ENCODE peak calls at places on chromosomes 3 and 15, in ten cellular contexts. One of them, this sample, is unnamed.

GRCh38 chr3:30606301-30607031 is at the start of gene TGFBR2:
- DNase-seq in OCI-LY7: peak
- DNase-seq in psoas muscle: peak
- DNase-seq in hepatocyte: peak
- DNase-seq in foreskin fibroblast: peak
- DNase-seq in left ventricle myocardium inferior: peak
- DNase-seq in H7: peak
- DNase-seq in bronchial epithelial cell: peak
- DNase-seq in adrenal gland: peak
- DNase-seq in uterus: peak
- DNase-seq in this sample: peak

GRCh38 chr3:182238141-182238540 is 526.4 kb downstream of the SOX2 start:
- DNase-seq in OCI-LY7: no peak
- DNase-seq in adrenal gland: no peak
- DNase-seq in psoas muscle: peak
- DNase-seq in uterus: no peak
- DNase-seq in hepatocyte: no peak
- DNase-seq in foreskin fibroblast: no peak
- DNase-seq in left ventricle myocardium inferior: peak
- DNase-seq in H7: peak
- DNase-seq in bronchial epithelial cell: no peak
- DNase-seq in this sample: no peak

GRCh38 chr15:50228866-50229265 is 36.7 kb downstream of the HDC start:
- DNase-seq in OCI-LY7: no peak
- DNase-seq in hepatocyte: no peak
- DNase-seq in left ventricle myocardium inferior: no peak
- DNase-seq in bronchial epithelial cell: no peak
- DNase-seq in psoas muscle: no peak
- DNase-seq in adrenal gland: no peak
- DNase-seq in H7: no peak
- DNase-seq in foreskin fibroblast: no peak
- DNase-seq in uterus: no peak
- DNase-seq in this sample: no peak

GRCh38 chr3:152222327-152222726 is 46.4 kb upstream of the MBNL1 start:
- DNase-seq in bronchial epithelial cell: peak
- DNase-seq in psoas muscle: no peak
- DNase-seq in H7: no peak
- DNase-seq in adrenal gland: no peak
- DNase-seq in OCI-LY7: no peak
- DNase-seq in foreskin fibroblast: peak
- DNase-seq in left ventricle myocardium inferior: no peak
- DNase-seq in hepatocyte: no peak
- DNase-seq in uterus: no peak
- DNase-seq in this sample: peak

GRCh38 chr3:141482250-141482937 is 4.4 kb upstream of the RASA2 start:
- DNase-seq in foreskin fibroblast: peak
- DNase-seq in bronchial epithelial cell: peak
- DNase-seq in left ventricle myocardium inferior: no peak
- DNase-seq in psoas muscle: no peak
- DNase-seq in adrenal gland: peak
- DNase-seq in H7: no peak
- DNase-seq in hepatocyte: no peak
- DNase-seq in OCI-LY7: no peak
- DNase-seq in uterus: no peak
- DNase-seq in this sample: peak

GRCh38 chr3:177680442-177680821 is 483.1 kb upstream of the TBL1XR1 start:
- DNase-seq in hepatocyte: no peak
- DNase-seq in left ventricle myocardium inferior: no peak
- DNase-seq in adrenal gland: no peak
- DNase-seq in bronchial epithelial cell: peak
- DNase-seq in uterus: no peak
- DNase-seq in psoas muscle: no peak
- DNase-seq in OCI-LY7: no peak
- DNase-seq in H7: no peak
- DNase-seq in foreskin fibroblast: no peak
- DNase-seq in this sample: no peak

GRCh38 chr15:58065445-58066041 is at the start of gene ALDH1A2:
- DNase-seq in bronchial epithelial cell: no peak
- DNase-seq in adrenal gland: no peak
- DNase-seq in H7: peak
- DNase-seq in uterus: peak
- DNase-seq in left ventricle myocardium inferior: peak
- DNase-seq in OCI-LY7: no peak
- DNase-seq in foreskin fibroblast: no peak
- DNase-seq in hepatocyte: peak
- DNase-seq in psoas muscle: peak
- DNase-seq in this sample: no peak

GRCh38 chr3:156207802-156208685 is 87.7 kb downstream of the KCNAB1 start:
- DNase-seq in hepatocyte: no peak
- DNase-seq in uterus: no peak
- DNase-seq in bronchial epithelial cell: peak
- DNase-seq in H7: no peak
- DNase-seq in adrenal gland: no peak
- DNase-seq in OCI-LY7: no peak
- DNase-seq in psoas muscle: no peak
- DNase-seq in left ventricle myocardium inferior: no peak
- DNase-seq in foreskin fibroblast: peak
- DNase-seq in this sample: peak

GRCh38 chr3:39315420-39315819 is 14.1 kb upstream of the CCR8 start:
- DNase-seq in hepatocyte: no peak
- DNase-seq in OCI-LY7: no peak
- DNase-seq in foreskin fibroblast: no peak
- DNase-seq in psoas muscle: no peak
- DNase-seq in bronchial epithelial cell: peak
- DNase-seq in adrenal gland: no peak
- DNase-seq in H7: no peak
- DNase-seq in left ventricle myocardium inferior: no peak
- DNase-seq in uterus: no peak
- DNase-seq in this sample: no peak

GRCh38 chr3:98807011-98807410 is 43.9 kb downstream of the ST3GAL6 start:
- DNase-seq in foreskin fibroblast: no peak
- DNase-seq in H7: no peak
- DNase-seq in uterus: no peak
- DNase-seq in bronchial epithelial cell: peak
- DNase-seq in left ventricle myocardium inferior: no peak
- DNase-seq in hepatocyte: no peak
- DNase-seq in psoas muscle: no peak
- DNase-seq in OCI-LY7: no peak
- DNase-seq in adrenal gland: no peak
- DNase-seq in this sample: no peak

GRCh38 chr15:68770206-68770605 is 50.5 kb downstream of the ANP32A start:
- DNase-seq in bronchial epithelial cell: no peak
- DNase-seq in left ventricle myocardium inferior: no peak
- DNase-seq in psoas muscle: no peak
- DNase-seq in foreskin fibroblast: no peak
- DNase-seq in uterus: no peak
- DNase-seq in adrenal gland: no peak
- DNase-seq in hepatocyte: no peak
- DNase-seq in OCI-LY7: no peak
- DNase-seq in H7: no peak
- DNase-seq in this sample: no peak

GRCh38 chr3:45852828-45853227 is 10.9 kb upstream of the LZTFL1 start:
- DNase-seq in foreskin fibroblast: no peak
- DNase-seq in psoas muscle: no peak
- DNase-seq in left ventricle myocardium inferior: no peak
- DNase-seq in adrenal gland: no peak
- DNase-seq in H7: no peak
- DNase-seq in bronchial epithelial cell: no peak
- DNase-seq in uterus: no peak
- DNase-seq in OCI-LY7: no peak
- DNase-seq in hepatocyte: no peak
- DNase-seq in this sample: no peak

DNA sequence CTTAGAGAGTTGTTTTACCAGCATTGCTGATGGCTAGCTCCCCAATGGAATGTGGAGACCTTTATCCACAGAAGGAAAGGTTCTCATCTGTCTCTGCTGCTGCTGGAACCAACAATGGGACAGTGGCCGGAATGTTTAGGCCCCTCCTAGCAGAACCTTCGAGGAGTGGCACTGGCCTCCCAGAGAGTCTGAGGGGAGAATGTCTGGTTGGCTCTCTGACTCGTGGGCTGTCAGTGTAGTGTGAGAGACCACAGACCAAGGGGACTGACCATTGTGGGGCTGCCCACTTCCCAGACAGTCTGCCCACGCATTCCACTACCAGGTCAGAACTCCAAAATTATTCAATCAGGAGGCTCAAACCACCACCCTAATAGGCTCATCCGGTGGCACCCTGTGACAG is 5.1 kb downstream of the RASL12 start:
- DNase-seq in H7: no peak
- DNase-seq in OCI-LY7: no peak
- DNase-seq in psoas muscle: no peak
- DNase-seq in hepatocyte: no peak
- DNase-seq in uterus: no peak
- DNase-seq in left ventricle myocardium inferior: no peak
- DNase-seq in adrenal gland: no peak
- DNase-seq in bronchial epithelial cell: no peak
- DNase-seq in foreskin fibroblast: no peak
- DNase-seq in this sample: no peak
- H3K4me3 ChIP-seq in H7: no peak
- H3K4me3 ChIP-seq in OCI-LY7: no peak
- H3K4me3 ChIP-seq in psoas muscle: no peak
- H3K4me3 ChIP-seq in hepatocyte: no peak
- H3K4me3 ChIP-seq in uterus: no peak
- H3K4me3 ChIP-seq in left ventricle myocardium inferior: no peak
- H3K4me3 ChIP-seq in adrenal gland: no peak
- H3K4me3 ChIP-seq in bronchial epithelial cell: no peak
- H3K4me3 ChIP-seq in foreskin fibroblast: no peak
- H3K4me3 ChIP-seq in this sample: no peak

GRCh38 chr15:76996076-76996525 is 1.2 kb downstream of the PSTPIP1 start:
- DNase-seq in left ventricle myocardium inferior: no peak
- DNase-seq in OCI-LY7: no peak
- DNase-seq in H7: no peak
- DNase-seq in psoas muscle: no peak
- DNase-seq in bronchial epithelial cell: no peak
- DNase-seq in adrenal gland: no peak
- DNase-seq in hepatocyte: no peak
- DNase-seq in foreskin fibroblast: no peak
- DNase-seq in uterus: no peak
- DNase-seq in this sample: no peak
- H3K4me3 ChIP-seq in left ventricle myocardium inferior: peak
- H3K4me3 ChIP-seq in OCI-LY7: no peak
- H3K4me3 ChIP-seq in H7: no peak
- H3K4me3 ChIP-seq in psoas muscle: peak
- H3K4me3 ChIP-seq in bronchial epithelial cell: no peak
- H3K4me3 ChIP-seq in adrenal gland: no peak
- H3K4me3 ChIP-seq in hepatocyte: no peak
- H3K4me3 ChIP-seq in foreskin fibroblast: no peak
- H3K4me3 ChIP-seq in uterus: no peak
- H3K4me3 ChIP-seq in this sample: no peak

GRCh38 chr15:100684591-100684990 is 82.2 kb downstream of the ASB7 start:
- DNase-seq in bronchial epithelial cell: no peak
- DNase-seq in H7: no peak
- DNase-seq in left ventricle myocardium inferior: no peak
- DNase-seq in uterus: no peak
- DNase-seq in psoas muscle: no peak
- DNase-seq in hepatocyte: no peak
- DNase-seq in adrenal gland: peak
- DNase-seq in foreskin fibroblast: no peak
- DNase-seq in OCI-LY7: no peak
- DNase-seq in this sample: no peak

GRCh38 chr15:100681335-100681746 is 79.0 kb downstream of the ASB7 start:
- DNase-seq in hepatocyte: no peak
- DNase-seq in psoas muscle: peak
- DNase-seq in adrenal gland: peak
- DNase-seq in uterus: no peak
- DNase-seq in left ventricle myocardium inferior: no peak
- DNase-seq in bronchial epithelial cell: no peak
- DNase-seq in foreskin fibroblast: no peak
- DNase-seq in OCI-LY7: no peak
- DNase-seq in H7: no peak
- DNase-seq in this sample: no peak

GRCh38 chr15:100680726-100681125 is 78.3 kb downstream of the ASB7 start:
- DNase-seq in left ventricle myocardium inferior: no peak
- DNase-seq in uterus: no peak
- DNase-seq in adrenal gland: peak
- DNase-seq in psoas muscle: no peak
- DNase-seq in hepatocyte: no peak
- DNase-seq in OCI-LY7: no peak
- DNase-seq in H7: no peak
- DNase-seq in foreskin fibroblast: no peak
- DNase-seq in bronchial epithelial cell: no peak
- DNase-seq in this sample: no peak

GRCh38 chr15:100683434-100683833 is 81.0 kb downstream of the ASB7 start:
- DNase-seq in OCI-LY7: no peak
- DNase-seq in uterus: no peak
- DNase-seq in left ventricle myocardium inferior: no peak
- DNase-seq in foreskin fibroblast: no peak
- DNase-seq in psoas muscle: no peak
- DNase-seq in hepatocyte: no peak
- DNase-seq in H7: no peak
- DNase-seq in adrenal gland: peak
- DNase-seq in bronchial epithelial cell: no peak
- DNase-seq in this sample: no peak

DNA sequence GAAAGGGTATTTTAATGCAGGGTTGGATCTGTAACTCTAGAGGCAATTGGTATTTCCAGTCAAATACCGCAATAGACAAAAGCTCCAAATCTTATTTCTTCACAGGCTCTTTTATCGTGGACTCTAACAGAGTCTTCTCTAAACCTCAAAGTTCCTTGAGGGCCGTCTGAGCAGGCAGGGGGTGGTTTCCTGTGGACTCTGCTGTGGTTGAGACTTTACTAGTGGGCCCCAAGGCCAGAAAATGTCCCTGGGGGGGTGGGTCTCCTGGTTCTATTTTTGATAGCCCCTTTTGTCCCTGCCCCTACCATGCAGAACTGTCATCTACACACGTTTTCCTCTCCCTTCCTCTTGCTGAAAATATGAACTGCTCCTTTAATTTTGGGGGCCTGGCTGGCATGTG is 80.1 kb downstream of the ASB7 start:
- DNase-seq in left ventricle myocardium inferior: no peak
- DNase-seq in hepatocyte: no peak
- DNase-seq in H7: no peak
- DNase-seq in foreskin fibroblast: no peak
- DNase-seq in psoas muscle: no peak
- DNase-seq in bronchial epithelial cell: no peak
- DNase-seq in adrenal gland: peak
- DNase-seq in OCI-LY7: no peak
- DNase-seq in uterus: no peak
- DNase-seq in this sample: no peak
- H3K4me3 ChIP-seq in left ventricle myocardium inferior: no peak
- H3K4me3 ChIP-seq in hepatocyte: no peak
- H3K4me3 ChIP-seq in H7: no peak
- H3K4me3 ChIP-seq in foreskin fibroblast: no peak
- H3K4me3 ChIP-seq in psoas muscle: no peak
- H3K4me3 ChIP-seq in bronchial epithelial cell: no peak
- H3K4me3 ChIP-seq in adrenal gland: no peak
- H3K4me3 ChIP-seq in OCI-LY7: no peak
- H3K4me3 ChIP-seq in uterus: no peak
- H3K4me3 ChIP-seq in this sample: no peak

DNA sequence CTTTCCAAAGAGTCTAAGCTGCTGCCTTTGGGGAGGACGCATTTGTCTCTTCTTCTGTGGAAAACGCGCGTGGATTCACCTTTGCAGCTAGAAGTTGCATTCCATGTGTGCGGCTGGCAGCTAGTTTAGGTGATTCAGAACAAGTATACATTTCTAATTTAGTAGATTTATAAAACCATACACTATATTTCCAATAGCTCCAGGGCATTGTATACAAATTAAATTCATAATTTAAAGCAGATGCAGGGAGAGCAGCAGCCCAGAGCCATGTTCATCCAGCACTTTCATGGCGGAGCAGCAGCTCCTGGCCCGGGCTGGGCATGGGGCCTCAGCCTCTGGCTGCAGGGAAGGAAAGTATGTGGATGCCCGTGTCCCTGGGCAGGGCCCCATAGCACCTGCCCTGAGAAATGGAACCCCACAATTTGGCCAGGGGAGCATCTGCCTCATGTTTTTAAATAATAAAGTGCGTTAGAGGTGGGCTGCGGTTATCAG is 42.8 kb upstream of the SEC22A start:
- DNase-seq in bronchial epithelial cell: no peak
- DNase-seq in uterus: no peak
- DNase-seq in foreskin fibroblast: no peak
- DNase-seq in OCI-LY7: no peak
- DNase-seq in adrenal gland: no peak
- DNase-seq in hepatocyte: no peak
- DNase-seq in H7: no peak
- DNase-seq in left ventricle myocardium inferior: no peak
- DNase-seq in psoas muscle: no peak
- DNase-seq in this sample: no peak
- H3K4me3 ChIP-seq in bronchial epithelial cell: no peak
- H3K4me3 ChIP-seq in uterus: no peak
- H3K4me3 ChIP-seq in foreskin fibroblast: no peak
- H3K4me3 ChIP-seq in OCI-LY7: no peak
- H3K4me3 ChIP-seq in adrenal gland: no peak
- H3K4me3 ChIP-seq in hepatocyte: no peak
- H3K4me3 ChIP-seq in H7: no peak
- H3K4me3 ChIP-seq in left ventricle myocardium inferior: no peak
- H3K4me3 ChIP-seq in psoas muscle: no peak
- H3K4me3 ChIP-seq in this sample: no peak

This sample was measured in osteoblast.